ENCODE peak calls at places on chromosomes 16 and 17, in six cellular contexts. P is BJ, N is NCI-H2081, O is adrenal gland, B is NCI-H510A treated with DMSO at 0.1 percent for 48 hours, Y is NAMALWA. F is an unnamed sample.

GRCh38 chr17:45963258-45963657 is 35.8 kb upstream of the STH start:
- DNase-seq in B (no peak), O (no peak), N (no peak), P (no peak), Y (no peak), F (no peak)

GRCh38 chr16:64773184-64773583 is 348.7 kb downstream of the CDH11 start:
- DNase-seq in P (peak; percentile 84), O (no peak), B (no peak), Y (no peak), N (no peak), F (no peak)

GRCh38 chr16:87587636-87588035 is 14.7 kb upstream of the JPH3 start:
- DNase-seq in N (no peak), B (no peak), P (no peak), Y (no peak), O (no peak), F (no peak)

GRCh38 chr16:58028541-58029070 is 3.1 kb downstream of the MMP15 start:
- DNase-seq in N (no peak), P (no peak), O (peak; percentile 31), B (no peak), Y (no peak), F (no peak)

GRCh38 chr16:81723098-81723723 is 55.9 kb upstream of the PLCG2 start:
- DNase-seq in N (peak; percentile 80), O (no peak), Y (peak; percentile 93), B (peak; percentile 81), P (no peak), F (no peak)

GRCh38 chr16:27446721-27447120 is 44.7 kb downstream of the IL21R start:
- DNase-seq in B (no peak), O (no peak), N (no peak), P (no peak), Y (peak; percentile 29), F (no peak)

GRCh38 chr17:35028531-35029262 is 34.8 kb downstream of the RFFL start:
- DNase-seq in N (no peak), O (no peak), B (no peak), P (no peak), Y (no peak), F (no peak)

GRCh38 chr17:80029235-80029974 is 6.3 kb downstream of the TBC1D16 start:
- DNase-seq in B (no peak), N (no peak), O (peak; percentile 79), P (peak; percentile 43), Y (no peak), F (no peak)

GRCh38 chr16:66601471-66601870 is 3.0 kb upstream of the CMTM3 start:
- DNase-seq in B (no peak), O (no peak), Y (no peak), P (no peak), N (no peak), F (no peak)

GRCh38 chr17:45225051-45225700 is 3.5 kb downstream of the FMNL1 start:
- DNase-seq in Y (peak; percentile 36), N (no peak), O (no peak), P (no peak), B (no peak), F (no peak)

GRCh38 chr17:72974605-72975232 is 117.8 kb downstream of the SLC39A11 start:
- DNase-seq in B (no peak), Y (no peak), N (no peak), P (no peak), O (no peak), F (no peak)

GRCh38 chr16:73951541-73951940 is 345.1 kb upstream of the PSMD7 start:
- DNase-seq in O (no peak), P (no peak), B (no peak), N (no peak), Y (no peak), F (no peak)

GRCh38 chr17:77453613-77454559 is 313.1 kb downstream of the SEC14L1 start:
- DNase-seq in P (no peak), B (no peak), O (no peak), N (peak; percentile 28), Y (peak; percentile 62), F (no peak)

GRCh38 chr16:56856876-56857447 is 8.0 kb upstream of the SLC12A3 start:
- DNase-seq in N (no peak), B (no peak), Y (no peak), P (no peak), O (no peak), F (no peak)

GRCh38 chr17:11608396-11608795 is 10.1 kb downstream of the DNAH9 start:
- DNase-seq in N (no peak), B (peak; percentile 1), P (no peak), Y (no peak), O (peak; percentile 92), F (no peak)

GRCh38 chr16:59126486-59126885 is 392.4 kb upstream of the GOT2 start:
- DNase-seq in P (no peak), N (no peak), O (no peak), Y (no peak), B (no peak), F (no peak)

GRCh38 chr16:67675999-67676398 is 9.4 kb downstream of the C16orf86 start:
- DNase-seq in Y (no peak), B (no peak), O (no peak), P (no peak), N (no peak), F (no peak)

GRCh38 chr17:12958786-12959185 is 59.0 kb downstream of the ELAC2 start:
- DNase-seq in B (no peak), P (no peak), Y (no peak), O (no peak), N (no peak), F (no peak)

GRCh38 chr17:40794466-40794865 is 5.3 kb downstream of the KRT28 start:
- DNase-seq in P (no peak), Y (no peak), B (no peak), N (no peak), O (no peak), F (no peak)

GRCh38 chr16:51952500-51952899 is 594.4 kb downstream of the TOX3 start:
- DNase-seq in B (no peak), Y (no peak), N (no peak), O (no peak), P (no peak), F (no peak)

GRCh38 chr16:1054660-1055556 is 17.6 kb upstream of the SSTR5 start:
- DNase-seq in B (no peak), O (peak; percentile 72), P (no peak), Y (peak; percentile 40), N (peak; percentile 6), F (peak; percentile 80)

GRCh38 chr17:7246779-7247178 is 4.5 kb upstream of the GABARAP start:
- DNase-seq in O (no peak), N (no peak), B (no peak), P (no peak), Y (no peak), F (no peak)

GRCh38 chr17:32253117-32253611 is 12.5 kb upstream of the RHBDL3 start:
- DNase-seq in B (peak; percentile 84), P (no peak), O (peak; percentile 87), N (peak; percentile 71), Y (peak; percentile 88), F (peak; percentile 68)

GRCh38 chr17:79272666-79273219 is 198.1 kb downstream of the ENGASE start:
- DNase-seq in P (no peak), Y (peak; percentile 19), N (no peak), B (no peak), O (no peak), F (no peak)

GRCh38 chr17:59435238-59435637 is 103.8 kb downstream of the YPEL2 start:
- DNase-seq in N (no peak), Y (no peak), O (no peak), P (no peak), B (no peak), F (no peak)

GRCh38 chr16:55645986-55646385 is 9.8 kb upstream of the SLC6A2 start:
- DNase-seq in O (no peak), B (no peak), Y (no peak), P (no peak), N (no peak), F (no peak)

F was measured in GM12891.